ENCODE peak calls at places on chromosomes 13 and 19, in five cellular contexts. C is activated naive CD4-positive, alpha-beta T cell; O is NCI-H524 treated with DMSO at 0.1 percent for 48 hours; K is cardiac fibroblast; Z is NCI-H1092. V is an unnamed sample.

GRCh38 chr13:106498571-106498970 is 36.9 kb downstream of the EFNB2 start:
- DNase-seq in K (no peak), C (no peak), O (no peak), Z (no peak), V (no peak)

GRCh38 chr13:43448605-43449004 is 338.2 kb downstream of the ENOX1 start:
- DNase-seq in O (no peak), Z (no peak), C (no peak), K (no peak), V (no peak)

GRCh38 chr13:101627556-101627943 is 175.1 kb downstream of the ITGBL1 start:
- DNase-seq in Z (no peak), C (no peak), K (no peak), O (no peak), V (peak; percentile 36)

GRCh38 chr19:33796164-33797100 is at the start of gene KCTD15:
- DNase-seq in C (no peak), O (no peak), K (peak; percentile 70), Z (no peak), V (peak; percentile 48)

GRCh38 chr13:98327326-98328314 is 150.6 kb upstream of the RNF113B start:
- DNase-seq in C (no peak), O (no peak), K (peak; percentile 68), Z (no peak), V (peak; percentile 57)

GRCh38 chr13:35046587-35046986 is 104.5 kb downstream of the NBEA start:
- DNase-seq in K (no peak), Z (no peak), O (no peak), C (no peak), V (no peak)

GRCh38 chr13:33940898-33941297 is 122.9 kb downstream of the RFC3 start:
- DNase-seq in O (no peak), K (peak; percentile 23), C (no peak), Z (no peak), V (no peak)

GRCh38 chr13:36059366-36059765 is 71.8 kb downstream of the DCLK1 start:
- DNase-seq in C (no peak), O (no peak), K (no peak), Z (no peak), V (no peak)

GRCh38 chr19:14536926-14537692 is 7.7 kb downstream of the TECR start:
- DNase-seq in K (peak; percentile 90), Z (no peak), O (no peak), C (no peak), V (peak; percentile 44)

GRCh38 chr13:113332615-113333014 is 31.3 kb downstream of the GRTP1 start:
- DNase-seq in K (no peak), C (no peak), O (no peak), Z (no peak), V (no peak)

GRCh38 chr13:88071371-88071770 is 400.2 kb downstream of the SLITRK5 start:
- DNase-seq in C (no peak), Z (no peak), O (no peak), K (no peak), V (no peak)

GRCh38 chr13:35731471-35731870 is 255.0 kb upstream of the MAB21L1 start:
- DNase-seq in O (no peak), C (no peak), Z (no peak), K (no peak), V (no peak)

GRCh38 chr19:38793186-38793585 is 4.2 kb downstream of the LGALS7B start:
- DNase-seq in C (no peak), Z (no peak), K (peak; percentile 55), O (no peak), V (peak; percentile 32)

GRCh38 chr13:79593611-79594275 is 112.8 kb downstream of the NDFIP2 start:
- DNase-seq in O (no peak), Z (no peak), C (no peak), K (peak; percentile 68), V (no peak)

GRCh38 chr13:79782541-79783216 is 301.7 kb downstream of the NDFIP2 start:
- DNase-seq in Z (peak; percentile 68), C (no peak), O (no peak), K (peak; percentile 92), V (no peak)

GRCh38 chr13:46010148-46010547 is 42.4 kb downstream of the ZC3H13 start:
- DNase-seq in O (no peak), C (no peak), K (peak; percentile 10), Z (no peak), V (no peak)

GRCh38 chr19:17281391-17282304 is at the start of gene ANKLE1:
- DNase-seq in C (peak; percentile 17), Z (no peak), K (no peak), O (no peak), V (no peak)

GRCh38 chr19:38851622-38852230 is 1.9 kb upstream of the HNRNPL start:
- DNase-seq in K (peak; percentile 96), Z (peak; percentile 51), C (peak; percentile 76), O (peak; percentile 21), V (peak; percentile 92)

GRCh38 chr13:97276862-97277269 is 54.7 kb downstream of the MBNL2 start:
- DNase-seq in O (no peak), C (no peak), K (peak; percentile 31), Z (no peak), V (no peak)

GRCh38 chr13:27174766-27175455 is 3.3 kb upstream of the USP12 start:
- DNase-seq in O (no peak), K (peak; percentile 15), Z (no peak), C (no peak), V (peak; percentile 76)

GRCh38 chr19:29528350-29528945 is 2.7 kb downstream of the VSTM2B start:
- DNase-seq in K (peak; percentile 77), C (no peak), Z (peak; percentile 32), O (peak; percentile 11), V (peak; percentile 34)

GRCh38 chr13:30730526-30730925 is 4.8 kb upstream of the ALOX5AP start:
- DNase-seq in K (no peak), O (peak; percentile 93), C (no peak), Z (no peak), V (no peak)

GRCh38 chr13:89660752-89661151 is 1686.7 kb upstream of the MIR17HG start:
- DNase-seq in Z (no peak), O (no peak), C (no peak), K (no peak), V (no peak)

GRCh38 chr19:34888091-34888490 is 38.6 kb upstream of the ZNF30 start:
- DNase-seq in C (no peak), Z (no peak), K (no peak), O (no peak), V (no peak)

GRCh38 chr19:55406869-55407624 is 541 bp downstream of the UBE2S start:
- DNase-seq in O (no peak), K (peak; percentile 50), C (no peak), Z (no peak), V (peak; percentile 39)

GRCh38 chr13:79531542-79532239 is 50.7 kb downstream of the NDFIP2 start:
- DNase-seq in K (no peak), C (no peak), Z (no peak), O (no peak), V (no peak)

GRCh38 chr13:50594276-50594970 is 249.1 kb downstream of the DLEU7 start:
- DNase-seq in C (no peak), Z (no peak), O (no peak), K (no peak), V (no peak)

GRCh38 chr13:20177049-20177831 is 15.5 kb downstream of the GJB2 start:
- DNase-seq in O (no peak), K (no peak), C (no peak), Z (no peak), V (no peak)

GRCh38 chr13:87355451-87355850 is 315.7 kb upstream of the SLITRK5 start:
- DNase-seq in K (no peak), O (no peak), C (no peak), Z (no peak), V (no peak)

GRCh38 chr19:40272261-40272660 is 12.9 kb downstream of the AKT2 start:
- DNase-seq in K (no peak), Z (no peak), O (no peak), C (no peak), V (no peak)

GRCh38 chr13:51125495-51126226 is 14.6 kb upstream of the C13orf42 start:
- DNase-seq in C (no peak), K (peak; percentile 70), O (peak; percentile 20), Z (peak; percentile 51), V (peak; percentile 45)

GRCh38 chr13:21638319-21639282 is 32.3 kb upstream of the FGF9 start:
- DNase-seq in C (peak; percentile 7), K (peak; percentile 42), Z (peak; percentile 9), O (no peak), V (no peak)

GRCh38 chr13:34899888-34900287 is 42.2 kb upstream of the NBEA start:
- DNase-seq in C (no peak), K (no peak), Z (no peak), O (no peak), V (no peak)

GRCh38 chr19:39307233-39307821 is 11.1 kb downstream of the IFNL1 start:
- DNase-seq in K (peak; percentile 5), O (no peak), Z (no peak), C (no peak), V (no peak)

GRCh38 chr19:20612711-20613316 is 47.2 kb upstream of the ZNF737 start:
- DNase-seq in Z (no peak), O (no peak), C (no peak), K (no peak), V (no peak)

V was measured in fibroblast of gingiva.